ENCODE peak calls at places on chromosomes 1 and 21, in five cellular contexts. One of them, this sample, is unnamed.

GRCh38 chr1:245007686-245008085 is 143.3 kb upstream of the HNRNPU start:
- DNase-seq in T47D: no peak
- DNase-seq in dermis blood vessel endothelial cell: no peak
- DNase-seq in CD8-positive, alpha-beta T cell: no peak
- DNase-seq in B cell: no peak
- DNase-seq in this sample: no peak

GRCh38 chr1:193183019-193183643 is 3.3 kb downstream of the B3GALT2 start:
- DNase-seq in dermis blood vessel endothelial cell: peak
- DNase-seq in CD8-positive, alpha-beta T cell: no peak
- DNase-seq in B cell: no peak
- DNase-seq in T47D: peak
- DNase-seq in this sample: no peak

GRCh38 chr1:94153133-94153532 is 32.2 kb upstream of the ABCA4 start:
- DNase-seq in T47D: no peak
- DNase-seq in CD8-positive, alpha-beta T cell: no peak
- DNase-seq in B cell: no peak
- DNase-seq in dermis blood vessel endothelial cell: no peak
- DNase-seq in this sample: no peak

GRCh38 chr1:245180496-245180895 is 25.7 kb downstream of the KIF26B start:
- DNase-seq in CD8-positive, alpha-beta T cell: no peak
- DNase-seq in B cell: no peak
- DNase-seq in dermis blood vessel endothelial cell: no peak
- DNase-seq in T47D: no peak
- DNase-seq in this sample: no peak

GRCh38 chr1:78375996-78376395 is 114.8 kb upstream of the PTGFR start:
- DNase-seq in T47D: no peak
- DNase-seq in B cell: no peak
- DNase-seq in CD8-positive, alpha-beta T cell: no peak
- DNase-seq in dermis blood vessel endothelial cell: no peak
- DNase-seq in this sample: no peak

GRCh38 chr1:85584923-85585322 is 4.4 kb downstream of the CCN1 start:
- DNase-seq in dermis blood vessel endothelial cell: peak
- DNase-seq in CD8-positive, alpha-beta T cell: no peak
- DNase-seq in T47D: peak
- DNase-seq in B cell: no peak
- DNase-seq in this sample: no peak

GRCh38 chr1:86409416-86410021 is 13.4 kb upstream of the ODF2L start:
- DNase-seq in dermis blood vessel endothelial cell: no peak
- DNase-seq in B cell: no peak
- DNase-seq in CD8-positive, alpha-beta T cell: no peak
- DNase-seq in T47D: no peak
- DNase-seq in this sample: no peak

GRCh38 chr1:41535236-41535720 is 50.8 kb upstream of the EDN2 start:
- DNase-seq in dermis blood vessel endothelial cell: no peak
- DNase-seq in T47D: no peak
- DNase-seq in CD8-positive, alpha-beta T cell: no peak
- DNase-seq in B cell: no peak
- DNase-seq in this sample: no peak

GRCh38 chr1:205241366-205242030 is 13.8 kb downstream of the TMCC2 start:
- DNase-seq in dermis blood vessel endothelial cell: no peak
- DNase-seq in T47D: no peak
- DNase-seq in CD8-positive, alpha-beta T cell: no peak
- DNase-seq in B cell: no peak
- DNase-seq in this sample: no peak

GRCh38 chr1:147167361-147167760 is 4.9 kb downstream of the PRKAB2 start:
- DNase-seq in B cell: no peak
- DNase-seq in CD8-positive, alpha-beta T cell: no peak
- DNase-seq in dermis blood vessel endothelial cell: peak
- DNase-seq in T47D: no peak
- DNase-seq in this sample: peak

GRCh38 chr1:164557270-164557669 is 1.7 kb upstream of the PBX1 start:
- DNase-seq in CD8-positive, alpha-beta T cell: no peak
- DNase-seq in B cell: no peak
- DNase-seq in T47D: peak
- DNase-seq in dermis blood vessel endothelial cell: no peak
- DNase-seq in this sample: no peak

GRCh38 chr1:51523931-51524330 is 4.9 kb upstream of the EPS15 start:
- DNase-seq in CD8-positive, alpha-beta T cell: no peak
- DNase-seq in T47D: no peak
- DNase-seq in dermis blood vessel endothelial cell: no peak
- DNase-seq in B cell: no peak
- DNase-seq in this sample: no peak

GRCh38 chr1:2503554-2504223 is 22.7 kb downstream of the PANK4 start:
- DNase-seq in T47D: no peak
- DNase-seq in dermis blood vessel endothelial cell: no peak
- DNase-seq in CD8-positive, alpha-beta T cell: no peak
- DNase-seq in B cell: no peak
- DNase-seq in this sample: no peak

GRCh38 chr1:109238382-109238781 is 11.0 kb upstream of the CELSR2 start:
- DNase-seq in dermis blood vessel endothelial cell: no peak
- DNase-seq in CD8-positive, alpha-beta T cell: no peak
- DNase-seq in T47D: no peak
- DNase-seq in B cell: no peak
- DNase-seq in this sample: no peak

GRCh38 chr21:41713495-41714281 is 53.2 kb downstream of the RIPK4 start:
- DNase-seq in T47D: no peak
- DNase-seq in dermis blood vessel endothelial cell: no peak
- DNase-seq in B cell: no peak
- DNase-seq in CD8-positive, alpha-beta T cell: no peak
- DNase-seq in this sample: no peak

GRCh38 chr1:112461200-112461871 is 47.4 kb upstream of the WNT2B start:
- DNase-seq in CD8-positive, alpha-beta T cell: no peak
- DNase-seq in B cell: no peak
- DNase-seq in T47D: peak
- DNase-seq in dermis blood vessel endothelial cell: no peak
- DNase-seq in this sample: no peak

GRCh38 chr1:26784023-26784871 is 3.5 kb upstream of the PIGV start:
- DNase-seq in T47D: peak
- DNase-seq in CD8-positive, alpha-beta T cell: no peak
- DNase-seq in dermis blood vessel endothelial cell: peak
- DNase-seq in B cell: no peak
- DNase-seq in this sample: no peak

GRCh38 chr1:181608951-181609350 is 125.6 kb downstream of the CACNA1E start:
- DNase-seq in T47D: no peak
- DNase-seq in B cell: no peak
- DNase-seq in dermis blood vessel endothelial cell: no peak
- DNase-seq in CD8-positive, alpha-beta T cell: no peak
- DNase-seq in this sample: no peak

GRCh38 chr1:165403835-165404482 is 41.0 kb downstream of the RXRG start:
- DNase-seq in T47D: peak
- DNase-seq in B cell: no peak
- DNase-seq in dermis blood vessel endothelial cell: peak
- DNase-seq in CD8-positive, alpha-beta T cell: no peak
- DNase-seq in this sample: no peak

GRCh38 chr1:231272173-231272572 is 31.2 kb downstream of the GNPAT start:
- DNase-seq in dermis blood vessel endothelial cell: peak
- DNase-seq in CD8-positive, alpha-beta T cell: no peak
- DNase-seq in T47D: no peak
- DNase-seq in B cell: no peak
- DNase-seq in this sample: no peak

GRCh38 chr1:112818990-112819689 is 104.0 kb upstream of the PPM1J start:
- DNase-seq in B cell: no peak
- DNase-seq in T47D: no peak
- DNase-seq in CD8-positive, alpha-beta T cell: no peak
- DNase-seq in dermis blood vessel endothelial cell: peak
- DNase-seq in this sample: no peak

GRCh38 chr1:216124382-216124781 is 298.9 kb downstream of the USH2A start:
- DNase-seq in B cell: no peak
- DNase-seq in dermis blood vessel endothelial cell: no peak
- DNase-seq in T47D: no peak
- DNase-seq in CD8-positive, alpha-beta T cell: no peak
- DNase-seq in this sample: no peak

GRCh38 chr21:37208056-37208705 is 59.0 kb downstream of the VPS26C start:
- DNase-seq in dermis blood vessel endothelial cell: peak
- DNase-seq in B cell: peak
- DNase-seq in CD8-positive, alpha-beta T cell: no peak
- DNase-seq in T47D: no peak
- DNase-seq in this sample: no peak

GRCh38 chr1:202143011-202143767 is 1.3 kb downstream of the ARL8A start:
- DNase-seq in T47D: no peak
- DNase-seq in B cell: peak
- DNase-seq in dermis blood vessel endothelial cell: peak
- DNase-seq in CD8-positive, alpha-beta T cell: no peak
- DNase-seq in this sample: no peak

GRCh38 chr1:1599030-1599916 is 662 bp downstream of the FNDC10 start:
- DNase-seq in T47D: no peak
- DNase-seq in CD8-positive, alpha-beta T cell: peak
- DNase-seq in dermis blood vessel endothelial cell: peak
- DNase-seq in B cell: no peak
- DNase-seq in this sample: no peak

GRCh38 chr1:54132485-54132884 is 20.3 kb downstream of the CDCP2 start:
- DNase-seq in B cell: no peak
- DNase-seq in dermis blood vessel endothelial cell: no peak
- DNase-seq in CD8-positive, alpha-beta T cell: no peak
- DNase-seq in T47D: no peak
- DNase-seq in this sample: no peak

GRCh38 chr1:197671140-197671539 is 104.1 kb downstream of the DENND1B start:
- DNase-seq in B cell: no peak
- DNase-seq in T47D: no peak
- DNase-seq in dermis blood vessel endothelial cell: no peak
- DNase-seq in CD8-positive, alpha-beta T cell: no peak
- DNase-seq in this sample: no peak

GRCh38 chr1:84700065-84700464 is 9.8 kb upstream of the SSX2IP start:
- DNase-seq in dermis blood vessel endothelial cell: no peak
- DNase-seq in T47D: no peak
- DNase-seq in B cell: no peak
- DNase-seq in CD8-positive, alpha-beta T cell: no peak
- DNase-seq in this sample: no peak

GRCh38 chr1:193408782-193409293 is 222.4 kb upstream of the B3GALT2 start:
- DNase-seq in T47D: no peak
- DNase-seq in dermis blood vessel endothelial cell: peak
- DNase-seq in CD8-positive, alpha-beta T cell: no peak
- DNase-seq in B cell: no peak
- DNase-seq in this sample: peak

GRCh38 chr1:245842106-245842505 is 665.0 kb downstream of the SMYD3 start:
- DNase-seq in dermis blood vessel endothelial cell: peak
- DNase-seq in CD8-positive, alpha-beta T cell: no peak
- DNase-seq in B cell: no peak
- DNase-seq in T47D: no peak
- DNase-seq in this sample: no peak

GRCh38 chr1:244424649-244425334 is 26.9 kb downstream of the ADSS2 start:
- DNase-seq in dermis blood vessel endothelial cell: no peak
- DNase-seq in CD8-positive, alpha-beta T cell: no peak
- DNase-seq in T47D: no peak
- DNase-seq in B cell: no peak
- DNase-seq in this sample: no peak

GRCh38 chr1:17635811-17636210 is 96.3 kb downstream of the ARHGEF10L start:
- DNase-seq in CD8-positive, alpha-beta T cell: no peak
- DNase-seq in B cell: peak
- DNase-seq in dermis blood vessel endothelial cell: no peak
- DNase-seq in T47D: no peak
- DNase-seq in this sample: no peak

GRCh38 chr1:212814989-212815388 is 23.3 kb downstream of the TATDN3 start:
- DNase-seq in dermis blood vessel endothelial cell: peak
- DNase-seq in B cell: no peak
- DNase-seq in CD8-positive, alpha-beta T cell: no peak
- DNase-seq in T47D: peak
- DNase-seq in this sample: no peak

GRCh38 chr1:177274687-177275211 is 104.0 kb downstream of the BRINP2 start:
- DNase-seq in dermis blood vessel endothelial cell: no peak
- DNase-seq in B cell: no peak
- DNase-seq in CD8-positive, alpha-beta T cell: no peak
- DNase-seq in T47D: no peak
- DNase-seq in this sample: no peak

GRCh38 chr1:9715536-9716226 is 64.2 kb downstream of the PIK3CD start:
- DNase-seq in B cell: no peak
- DNase-seq in CD8-positive, alpha-beta T cell: peak
- DNase-seq in T47D: no peak
- DNase-seq in dermis blood vessel endothelial cell: no peak
- DNase-seq in this sample: no peak

This sample was measured in keratinocyte.